ENCODE peak calls at places on chromosome 3, in ten cellular contexts. O is endothelial cell of umbilical vein; M is stimulated activated CD8-positive, alpha-beta memory T cell treated with anti-CD3 and anti-CD28 coated beads, Interleukin-2, amount 100 ng/mL, for 48 hours; Y is stromal cell of bone marrow; X is ecto neural progenitor cell; W is left cardiac atrium; Z is NCI-H510A treated with DMSO at 0.1 percent for 48 hours; I is HTR-8/SVneo; P is KG1; H is IMR-90. F is an unnamed sample.

GRCh38 chr3:113157408-113157980 is 53.9 kb upstream of the BOC start:
- DNase-seq in O (no peak), M (no peak), Y (peak), X (no peak), W (no peak), Z (no peak), I (no peak), P (no peak), H (no peak), F (no peak)

GRCh38 chr3:119690043-119690656 is 12.7 kb upstream of the CFAP91 start:
- DNase-seq in O (peak), M (no peak), Y (peak), X (no peak), W (no peak), Z (no peak), I (no peak), P (no peak), H (peak), F (no peak)

GRCh38 chr3:124773351-124774304 is 43.4 kb downstream of the UMPS start:
- DNase-seq in O (no peak), M (no peak), Y (no peak), X (no peak), W (no peak), Z (no peak), I (no peak), P (no peak), H (no peak), F (no peak)

GRCh38 chr3:189144645-189145044 is 27.1 kb upstream of the TPRG1 start:
- DNase-seq in O (peak), M (no peak), Y (no peak), X (no peak), W (no peak), Z (peak), I (no peak), P (peak), H (peak), F (no peak)

GRCh38 chr3:191331443-191331842 is 1.1 kb upstream of the UTS2B start:
- DNase-seq in O (peak), M (no peak), Y (no peak), X (no peak), W (no peak), Z (no peak), I (peak), P (no peak), H (peak), F (no peak)

GRCh38 chr3:43378066-43378935 is 92.0 kb downstream of the SNRK start:
- DNase-seq in O (no peak), M (peak), Y (no peak), X (no peak), W (no peak), Z (no peak), I (peak), P (peak), H (peak), F (peak)

GRCh38 chr3:191414732-191415131 is 46.2 kb upstream of the PYDC2 start:
- DNase-seq in O (no peak), M (no peak), Y (no peak), X (no peak), W (no peak), Z (no peak), I (no peak), P (no peak), H (no peak), F (no peak)

GRCh38 chr3:102532901-102533300 is 98.1 kb downstream of the ZPLD1 start:
- DNase-seq in O (no peak), M (no peak), Y (peak), X (no peak), W (no peak), Z (no peak), I (no peak), P (no peak), H (peak), F (no peak)